ENCODE peak calls at places on chromosomes 5 and 9, in nine cellular contexts. R, G, F, L, Y, O, A, U and H are unnamed samples.

GRCh38 chr9:135727257-135727875 is 25.4 kb downstream of the KCNT1 start:
- DNase-seq in R (no peak), G (no peak), F (no peak), L (no peak), Y (no peak), O (no peak), A (no peak), U (no peak), H (no peak)

GRCh38 chr9:3508078-3508431 is 17.7 kb downstream of the RFX3 start:
- DNase-seq in R (no peak), G (no peak), F (no peak), L (no peak), Y (no peak), O (no peak), A (no peak), U (no peak), H (no peak)

GRCh38 chr9:129237195-129237611 is 59.1 kb upstream of the IER5L start:
- DNase-seq in R (peak; percentile 49), G (no peak), F (no peak), L (peak; percentile 19), Y (no peak), O (peak; percentile 59), A (peak; percentile 65), U (no peak), H (no peak)

GRCh38 chr9:95024097-95024671 is 293.3 kb downstream of the FANCC start:
- DNase-seq in R (no peak), G (peak; percentile 37), F (no peak), L (no peak), Y (no peak), O (no peak), A (no peak), U (no peak), H (peak; percentile 37)

GRCh38 chr5:135735831-135736230 is 98.6 kb upstream of the SLC25A48 start:
- DNase-seq in R (no peak), G (no peak), F (no peak), L (no peak), Y (no peak), O (no peak), A (no peak), U (no peak), H (no peak)

GRCh38 chr5:141757402-141757801 is 75.4 kb upstream of the ARAP3 start:
- DNase-seq in R (peak; percentile 40), G (no peak), F (no peak), L (peak; percentile 38), Y (no peak), O (peak; percentile 35), A (peak; percentile 41), U (no peak), H (no peak)

GRCh38 chr5:54743581-54743980 is 226.0 kb downstream of the SNX18 start:
- DNase-seq in R (no peak), G (no peak), F (no peak), L (no peak), Y (no peak), O (no peak), A (no peak), U (no peak), H (no peak)

GRCh38 chr5:125199968-125200841 is 453.8 kb upstream of the ZNF608 start:
- DNase-seq in R (peak; percentile 34), G (no peak), F (no peak), L (no peak), Y (no peak), O (no peak), A (no peak), U (no peak), H (no peak)

GRCh38 chr5:151886741-151887261 is 37.9 kb downstream of the GLRA1 start:
- DNase-seq in R (no peak), G (no peak), F (no peak), L (no peak), Y (no peak), O (no peak), A (no peak), U (no peak), H (no peak)

GRCh38 chr5:151890299-151890698 is 34.4 kb downstream of the GLRA1 start:
- DNase-seq in R (no peak), G (no peak), F (no peak), L (no peak), Y (no peak), O (no peak), A (no peak), U (no peak), H (no peak)

GRCh38 chr5:151881626-151882225 is 42.9 kb downstream of the GLRA1 start:
- DNase-seq in R (no peak), G (no peak), F (no peak), L (no peak), Y (no peak), O (no peak), A (no peak), U (no peak), H (no peak)

GRCh38 chr5:151889614-151890013 is 35.0 kb downstream of the GLRA1 start:
- DNase-seq in R (no peak), G (no peak), F (no peak), L (no peak), Y (no peak), O (no peak), A (no peak), U (no peak), H (no peak)

DNA sequence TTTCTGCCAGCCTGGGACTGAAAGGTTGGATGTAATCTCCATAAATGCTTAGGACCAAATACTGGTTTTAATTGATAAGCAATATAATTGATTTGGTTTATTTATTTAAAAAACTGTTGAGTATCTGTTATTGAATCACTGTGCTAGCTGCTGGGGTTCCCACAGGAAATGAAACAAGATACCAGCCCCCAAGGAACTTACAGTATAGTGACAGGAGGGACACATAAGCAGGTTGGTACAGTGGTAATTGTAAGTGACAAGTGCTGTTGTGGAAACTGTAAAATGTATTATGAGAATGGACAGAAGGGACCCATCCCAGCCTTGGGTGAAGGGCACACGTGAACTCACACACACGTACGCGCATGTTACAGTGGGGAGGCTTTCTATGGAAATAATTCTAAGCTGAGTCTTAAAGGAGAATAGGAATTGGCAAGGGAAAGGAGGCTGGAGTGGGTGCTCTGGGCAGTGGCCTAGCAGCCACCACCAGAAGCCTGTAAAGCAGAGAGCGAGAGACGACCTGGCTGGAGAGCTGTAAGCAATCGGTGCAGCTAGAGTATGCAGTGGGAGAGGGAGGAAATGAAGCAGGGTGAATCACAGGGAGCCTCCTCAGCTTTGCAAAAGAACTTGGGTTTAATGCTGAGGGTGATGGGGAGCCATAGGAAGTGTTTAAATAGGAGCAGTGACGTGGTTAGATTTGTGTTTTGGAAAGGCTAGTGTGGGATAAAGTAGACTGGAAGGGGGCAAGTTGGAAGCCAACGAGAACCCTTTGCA is 39.3 kb downstream of the GLRA1 start:
- DNase-seq in R (no peak), G (no peak), F (no peak), L (no peak), Y (no peak), O (peak; percentile 11), A (no peak), U (no peak), H (no peak)
- TF ChIP-seq CTCF in R (no peak), G (no peak), F (no peak), L (no peak), Y (no peak), O (no peak), A (no peak), U (no peak), H (no peak)

GRCh38 chr5:94025788-94026473 is 284.5 kb upstream of the POU5F2 start:
- DNase-seq in R (peak; percentile 47), G (no peak), F (no peak), L (no peak), Y (no peak), O (no peak), A (no peak), U (no peak), H (no peak)
- TF ChIP-seq CTCF in R (peak; percentile 16), G (no peak), F (no peak), L (peak; percentile 25), Y (no peak), O (peak; percentile 27), A (no peak), U (no peak), H (no peak)

GRCh38 chr5:132821350-132821749 is 8.2 kb downstream of the SOWAHA start:
- DNase-seq in R (no peak), G (no peak), F (no peak), L (no peak), Y (no peak), O (no peak), A (no peak), U (no peak), H (no peak)

GRCh38 chr5:132821791-132822190 is 8.7 kb downstream of the SHROOM1 start:
- DNase-seq in R (peak; percentile 47), G (no peak), F (no peak), L (peak; percentile 13), Y (no peak), O (no peak), A (peak; percentile 87), U (no peak), H (no peak)

GRCh38 chr5:132823481-132824050 is 6.9 kb downstream of the SHROOM1 start:
- DNase-seq in R (no peak), G (peak; percentile 25), F (no peak), L (no peak), Y (no peak), O (no peak), A (no peak), U (no peak), H (no peak)

GRCh38 chr5:132824426-132824825 is 6.0 kb downstream of the SHROOM1 start:
- DNase-seq in R (no peak), G (no peak), F (no peak), L (no peak), Y (no peak), O (no peak), A (no peak), U (no peak), H (no peak)

DNA sequence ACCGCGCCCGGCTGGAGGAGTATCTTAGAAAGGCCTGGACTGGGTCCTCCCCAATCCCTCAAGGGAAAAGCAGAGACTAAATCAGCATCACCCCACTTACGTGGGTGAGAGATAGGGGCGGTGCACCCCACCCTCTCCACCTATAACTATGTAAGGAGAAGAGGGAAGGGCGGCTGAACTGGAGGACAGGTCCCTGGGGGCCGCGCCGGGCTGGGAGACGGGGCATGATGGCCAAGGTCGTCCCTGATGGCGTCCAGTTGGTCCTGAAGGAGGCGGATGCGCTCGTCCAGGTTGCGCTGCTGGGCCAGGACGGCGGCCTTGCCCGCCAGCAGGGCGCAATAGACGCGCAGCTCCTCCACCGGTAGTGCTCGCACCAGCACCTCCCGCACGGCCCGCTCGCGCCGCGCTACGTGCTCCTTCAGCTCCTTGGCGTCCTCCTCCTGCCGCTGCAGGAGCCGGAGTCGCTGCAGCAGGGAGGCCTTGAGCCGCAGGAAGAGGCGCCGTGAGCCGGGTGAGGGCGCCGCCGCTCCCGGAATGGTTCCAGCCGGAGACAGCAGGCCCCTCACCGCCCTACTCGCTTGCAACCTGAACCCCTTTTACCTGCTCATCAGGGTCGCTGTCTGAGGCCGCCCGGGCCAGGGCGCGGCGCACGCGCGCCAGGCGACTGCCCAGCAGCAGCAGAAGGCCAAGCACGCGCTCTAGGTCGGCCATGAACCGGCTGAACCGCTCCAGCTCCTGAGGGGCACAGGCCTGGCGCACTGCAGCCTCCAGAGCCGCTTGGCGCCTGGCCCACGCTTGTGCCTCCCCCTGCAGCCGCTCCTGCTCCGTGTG is 7.6 kb downstream of the SHROOM1 start:
- DNase-seq in R (peak; percentile 76), G (peak; percentile 21), F (no peak), L (no peak), Y (no peak), O (no peak), A (no peak), U (no peak), H (no peak)
- TF ChIP-seq CTCF in R (peak; percentile 10), G (no peak), F (no peak), L (no peak), Y (no peak), O (no peak), A (no peak), U (no peak), H (no peak)

GRCh38 chr5:168298949-168299348 is 7.5 kb downstream of the WWC1 start:
- DNase-seq in R (no peak), G (no peak), F (no peak), L (no peak), Y (no peak), O (no peak), A (no peak), U (no peak), H (no peak)

GRCh38 chr5:168292783-168293696 is 1.6 kb downstream of the WWC1 start:
- DNase-seq in R (no peak), G (no peak), F (no peak), L (no peak), Y (no peak), O (no peak), A (no peak), U (no peak), H (no peak)

GRCh38 chr5:168296687-168297086 is 5.2 kb downstream of the WWC1 start:
- DNase-seq in R (no peak), G (no peak), F (no peak), L (no peak), Y (no peak), O (no peak), A (no peak), U (no peak), H (no peak)

GRCh38 chr5:168291961-168292782 is 727 bp downstream of the WWC1 start:
- DNase-seq in R (peak; percentile 74), G (no peak), F (no peak), L (no peak), Y (no peak), O (no peak), A (peak; percentile 43), U (peak; percentile 50), H (no peak)

DNA sequence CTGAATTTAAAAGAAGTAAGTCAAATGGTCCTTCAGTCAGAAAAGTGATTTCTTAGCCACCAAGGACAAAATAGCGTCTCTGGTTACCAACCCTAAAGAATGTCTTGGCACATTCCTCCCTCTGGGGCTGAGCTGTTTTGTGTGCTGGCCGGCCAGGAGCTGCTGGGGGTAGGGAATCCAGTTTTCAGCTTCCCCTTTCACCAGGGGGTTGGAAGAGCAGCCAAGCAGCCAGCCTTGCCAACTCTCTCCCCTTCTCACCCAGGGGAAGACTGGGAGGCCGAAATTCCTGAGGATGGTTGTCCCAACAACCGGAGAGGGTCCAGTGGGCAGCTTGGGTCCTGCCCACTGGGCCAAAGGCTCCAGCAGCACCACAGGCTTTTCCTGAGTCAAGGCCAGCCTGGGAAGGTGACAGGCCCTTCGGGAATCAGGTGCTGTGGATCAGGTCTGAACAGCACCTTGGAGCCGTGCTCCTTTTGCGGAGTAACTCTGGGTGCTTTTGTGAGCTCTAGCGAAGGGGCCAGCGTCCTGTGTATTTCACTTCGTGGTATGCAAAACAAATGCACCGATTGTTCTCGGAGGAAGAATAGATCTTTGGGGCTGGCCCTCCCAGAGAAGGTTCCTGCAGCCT is 4.2 kb downstream of the WWC1 start:
- DNase-seq in R (peak; percentile 70), G (no peak), F (no peak), L (peak; percentile 48), Y (no peak), O (peak; percentile 56), A (peak; percentile 82), U (no peak), H (no peak)
- TF ChIP-seq CTCF in R (peak; percentile 41), G (peak; percentile 15), F (no peak), L (peak; percentile 70), Y (no peak), O (peak; percentile 80), A (peak; percentile 78), U (no peak), H (peak; percentile 43)